ENCODE peak calls at places on chromosomes 3 and 15, in eight cellular contexts. C is bronchial epithelial cell, V is GM12865, O is WERI-Rb-1, X is pancreas, R is RWPE1, Y is ovary, M is kidney. Q is an unnamed sample.

GRCh38 chr15:77744398-77744797 is 111.7 kb upstream of the LINGO1 start:
- DNase-seq in C (no peak), V (no peak), O (no peak), X (no peak), R (no peak), Y (no peak), M (no peak), Q (no peak)

GRCh38 chr15:83282859-83283812 is 1.3 kb downstream of the BNC1 start:
- DNase-seq in C (no peak), V (no peak), O (no peak), X (peak), R (peak), Y (no peak), M (peak), Q (peak)

GRCh38 chr3:141686477-141687280 is 51.4 kb upstream of the RNF7 start:
- DNase-seq in C (peak), V (no peak), O (no peak), X (no peak), R (peak), Y (peak), M (peak), Q (no peak)

GRCh38 chr3:194395201-194395600 is 3.9 kb downstream of the GP5 start:
- DNase-seq in C (peak), V (no peak), O (no peak), X (no peak), R (no peak), Y (no peak), M (no peak), Q (no peak)

GRCh38 chr3:126212629-126213375 is 32.4 kb upstream of the ALDH1L1 start:
- DNase-seq in C (peak), V (no peak), O (peak), X (peak), R (peak), Y (peak), M (peak), Q (no peak)

GRCh38 chr3:164048451-164048850 is 1029.8 kb downstream of the SI start:
- DNase-seq in C (no peak), V (no peak), O (no peak), X (no peak), R (no peak), Y (no peak), M (no peak), Q (no peak)

GRCh38 chr3:12438318-12438717 is 46.0 kb upstream of the TSEN2 start:
- DNase-seq in C (no peak), V (no peak), O (no peak), X (no peak), R (no peak), Y (no peak), M (no peak), Q (no peak)

GRCh38 chr3:16472593-16472992 is 40.9 kb downstream of the RFTN1 start:
- DNase-seq in C (no peak), V (no peak), O (no peak), X (no peak), R (no peak), Y (no peak), M (no peak), Q (no peak)

GRCh38 chr3:122782804-122783203 is 10.8 kb downstream of the HSPBAP1 start:
- DNase-seq in C (no peak), V (no peak), O (peak), X (no peak), R (no peak), Y (no peak), M (no peak), Q (no peak)

GRCh38 chr3:14466179-14466903 is 63.9 kb downstream of the SLC6A6 start:
- DNase-seq in C (no peak), V (no peak), O (no peak), X (no peak), R (no peak), Y (no peak), M (peak), Q (no peak)

GRCh38 chr3:45216210-45216609 is 9.9 kb downstream of the TMEM158 start:
- DNase-seq in C (no peak), V (no peak), O (no peak), X (no peak), R (no peak), Y (no peak), M (peak), Q (no peak)

GRCh38 chr3:63429905-63430304 is 151.8 kb downstream of the SYNPR start:
- DNase-seq in C (no peak), V (no peak), O (no peak), X (no peak), R (no peak), Y (no peak), M (no peak), Q (no peak)

GRCh38 chr3:178536271-178537079 is at the start of gene KCNMB2:
- DNase-seq in C (no peak), V (peak), O (no peak), X (no peak), R (no peak), Y (no peak), M (no peak), Q (no peak)

GRCh38 chr3:10495003-10495402 is 10.4 kb downstream of the ATP2B2 start:
- DNase-seq in C (peak), V (no peak), O (peak), X (peak), R (peak), Y (no peak), M (no peak), Q (no peak)

GRCh38 chr3:111858641-111859040 is 424 bp upstream of the PHLDB2 start:
- DNase-seq in C (no peak), V (no peak), O (no peak), X (no peak), R (no peak), Y (no peak), M (no peak), Q (no peak)

GRCh38 chr3:100999160-100999559 is 5.9 kb upstream of the ABI3BP start:
- DNase-seq in C (no peak), V (no peak), O (no peak), X (no peak), R (no peak), Y (no peak), M (no peak), Q (no peak)
- TF ChIP-seq CTCF in C (no peak), V (no peak), O (no peak), X (no peak), R (no peak), Y (no peak), M (no peak), Q (no peak)

GRCh38 chr3:52385157-52385556 is 59.7 kb downstream of the SEMA3G start:
- DNase-seq in C (peak), V (peak), O (peak), X (no peak), R (no peak), Y (no peak), M (no peak), Q (peak)
- TF ChIP-seq CTCF in C (peak), V (peak), O (peak), X (no peak), R (no peak), Y (no peak), M (no peak), Q (peak)

GRCh38 chr3:169668957-169669681 is 5.6 kb upstream of the MECOM start:
- DNase-seq in C (peak), V (peak), O (peak), X (peak), R (peak), Y (peak), M (peak), Q (peak)
- TF ChIP-seq CTCF in C (peak), V (peak), O (peak), X (peak), R (peak), Y (no peak), M (peak), Q (peak)

DNA sequence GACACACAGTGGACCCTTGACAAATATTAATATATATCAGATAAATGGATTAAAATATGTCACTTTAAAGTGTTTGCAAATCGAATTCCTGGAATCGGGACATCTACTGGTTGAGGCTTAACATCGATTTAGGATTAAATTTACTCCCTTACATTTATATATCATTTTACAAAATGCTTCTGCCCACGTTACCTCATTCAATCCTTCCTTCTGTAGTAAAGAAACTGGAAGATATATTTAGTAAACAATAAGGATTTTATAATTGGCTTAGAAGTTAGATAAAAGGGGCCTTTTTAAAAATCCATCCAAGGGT is 1.3 kb downstream of the CLPX start:
- DNase-seq in C (peak), V (no peak), O (no peak), X (no peak), R (no peak), Y (no peak), M (no peak), Q (no peak)
- TF ChIP-seq CTCF in C (no peak), V (no peak), O (no peak), X (no peak), R (peak), Y (no peak), M (no peak), Q (no peak)

GRCh38 chr3:66748175-66748876 is 247.5 kb upstream of the LRIG1 start:
- DNase-seq in C (no peak), V (no peak), O (no peak), X (no peak), R (no peak), Y (no peak), M (no peak), Q (no peak)
- TF ChIP-seq CTCF in C (no peak), V (no peak), O (no peak), X (no peak), R (no peak), Y (no peak), M (no peak), Q (no peak)

DNA sequence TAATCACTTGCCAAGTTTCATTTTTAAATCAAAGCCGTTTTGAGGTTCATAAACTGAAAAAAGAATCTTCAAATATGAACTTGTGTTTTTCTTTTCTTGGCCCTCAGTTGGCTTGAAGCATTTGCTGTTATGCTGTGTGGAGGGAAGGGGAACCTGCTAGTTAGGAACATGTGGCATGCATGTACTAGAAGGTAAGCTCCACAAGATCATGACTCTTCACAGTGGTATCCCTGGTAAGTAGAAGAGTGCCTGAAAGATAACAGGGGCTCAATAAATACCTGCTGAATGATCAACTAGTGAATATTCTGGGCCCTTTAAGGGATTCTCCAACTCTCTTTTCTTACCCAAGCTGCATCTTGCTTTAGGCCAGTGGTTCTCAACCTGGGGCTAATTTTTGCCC is 224.6 kb downstream of the TIGIT start:
- DNase-seq in C (no peak), V (no peak), O (no peak), X (no peak), R (no peak), Y (no peak), M (no peak), Q (no peak)
- TF ChIP-seq CTCF in C (no peak), V (no peak), O (no peak), X (no peak), R (no peak), Y (no peak), M (no peak), Q (no peak)

GRCh38 chr3:30443756-30444673 is 162.4 kb upstream of the TGFBR2 start:
- DNase-seq in C (no peak), V (no peak), O (no peak), X (no peak), R (no peak), Y (no peak), M (no peak), Q (no peak)
- TF ChIP-seq CTCF in C (no peak), V (no peak), O (no peak), X (no peak), R (no peak), Y (peak), M (no peak), Q (no peak)

DNA sequence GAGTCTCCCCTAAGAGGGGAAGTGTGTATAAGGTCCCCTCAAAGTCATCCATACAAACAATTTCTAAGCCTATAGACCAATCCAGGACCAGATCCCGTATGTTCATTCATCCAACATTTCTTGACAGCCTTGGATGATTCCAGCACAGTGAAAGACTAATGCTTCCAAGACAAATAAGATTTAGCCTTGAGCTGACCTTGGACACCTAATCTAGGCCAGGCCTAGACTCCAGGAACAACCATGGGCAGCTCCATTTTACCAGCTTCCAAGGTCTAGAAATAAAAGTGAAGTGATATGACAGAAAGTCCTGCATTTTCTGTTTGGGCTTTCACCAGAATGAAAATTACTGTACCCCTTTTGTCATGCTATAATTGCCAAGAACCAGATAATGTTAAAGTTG is 67.9 kb upstream of the BCL6 start:
- DNase-seq in C (no peak), V (no peak), O (no peak), X (no peak), R (no peak), Y (no peak), M (no peak), Q (no peak)
- TF ChIP-seq CTCF in C (no peak), V (no peak), O (no peak), X (no peak), R (no peak), Y (no peak), M (no peak), Q (no peak)

DNA sequence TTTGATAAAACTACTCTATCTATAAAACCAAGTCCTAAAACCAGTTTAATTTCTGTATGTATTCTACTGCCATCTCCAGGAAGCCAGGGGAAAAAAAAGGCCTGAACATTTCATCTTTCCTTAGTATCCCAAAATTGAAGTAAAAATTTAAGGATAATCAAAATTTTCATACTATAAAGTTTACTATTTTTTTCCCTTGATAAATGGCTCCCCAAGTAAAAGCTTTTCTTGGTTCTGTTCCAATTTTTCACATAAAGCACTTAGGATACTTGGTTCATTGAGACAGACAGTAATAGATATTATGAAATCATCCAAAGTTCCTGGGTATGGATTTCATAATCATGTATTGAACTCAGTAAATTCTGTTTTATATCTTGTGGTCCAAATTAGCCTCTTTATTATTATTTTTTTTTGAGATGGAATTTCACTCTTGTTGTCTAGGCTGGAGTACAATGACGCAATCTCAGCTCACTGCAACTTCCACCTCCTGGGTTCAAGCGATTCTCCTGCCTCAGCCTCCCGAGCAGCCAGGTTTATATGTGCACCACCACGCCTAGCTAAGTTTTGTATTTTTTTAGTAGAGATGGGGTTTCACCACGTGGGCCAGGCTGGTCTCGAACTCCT is 34.5 kb downstream of the ICE2 start:
- DNase-seq in C (peak), V (no peak), O (no peak), X (no peak), R (peak), Y (no peak), M (no peak), Q (no peak)
- TF ChIP-seq CTCF in C (peak), V (peak), O (no peak), X (peak), R (peak), Y (peak), M (peak), Q (peak)